ENCODE peak calls at places on chromosome 11, in eight cellular contexts. One of them, this sample, is unnamed.

GRCh38 chr11:35525501-35526175 is at the start of gene PAMR1:
- DNase-seq in thyroid gland: peak
- DNase-seq in NCI-H1930: no peak
- DNase-seq in 8988T: no peak
- DNase-seq in CD4-positive, alpha-beta T cell: no peak
- DNase-seq in KBM-7: no peak
- DNase-seq in K562: no peak
- DNase-seq in mesendoderm: peak
- DNase-seq in this sample: no peak

GRCh38 chr11:12547953-12548650 is 126.1 kb upstream of the TEAD1 start:
- DNase-seq in thyroid gland: no peak
- DNase-seq in NCI-H1930: no peak
- DNase-seq in 8988T: no peak
- DNase-seq in CD4-positive, alpha-beta T cell: no peak
- DNase-seq in KBM-7: no peak
- DNase-seq in K562: no peak
- DNase-seq in mesendoderm: peak
- DNase-seq in this sample: no peak

GRCh38 chr11:18254781-18255361 is 6.4 kb upstream of the SAA2 start:
- DNase-seq in thyroid gland: no peak
- DNase-seq in NCI-H1930: no peak
- DNase-seq in 8988T: no peak
- DNase-seq in CD4-positive, alpha-beta T cell: no peak
- DNase-seq in KBM-7: no peak
- DNase-seq in K562: no peak
- DNase-seq in mesendoderm: no peak
- DNase-seq in this sample: no peak

GRCh38 chr11:47412152-47412746 is 3.9 kb downstream of the SLC39A13 start:
- DNase-seq in thyroid gland: peak
- DNase-seq in NCI-H1930: peak
- DNase-seq in 8988T: peak
- DNase-seq in CD4-positive, alpha-beta T cell: peak
- DNase-seq in KBM-7: peak
- DNase-seq in K562: peak
- DNase-seq in mesendoderm: peak
- DNase-seq in this sample: peak

GRCh38 chr11:126704144-126704543 is 296.4 kb downstream of the KIRREL3 start:
- DNase-seq in thyroid gland: no peak
- DNase-seq in NCI-H1930: no peak
- DNase-seq in 8988T: no peak
- DNase-seq in CD4-positive, alpha-beta T cell: no peak
- DNase-seq in KBM-7: no peak
- DNase-seq in K562: no peak
- DNase-seq in mesendoderm: no peak
- DNase-seq in this sample: no peak

GRCh38 chr11:21364866-21365624 is 695.7 kb downstream of the NELL1 start:
- DNase-seq in thyroid gland: no peak
- DNase-seq in NCI-H1930: no peak
- DNase-seq in 8988T: no peak
- DNase-seq in CD4-positive, alpha-beta T cell: no peak
- DNase-seq in KBM-7: no peak
- DNase-seq in K562: no peak
- DNase-seq in mesendoderm: no peak
- DNase-seq in this sample: no peak

GRCh38 chr11:126310229-126310991 is 6.5 kb downstream of the DCPS start:
- DNase-seq in thyroid gland: peak
- DNase-seq in NCI-H1930: peak
- DNase-seq in 8988T: peak
- DNase-seq in CD4-positive, alpha-beta T cell: peak
- DNase-seq in KBM-7: peak
- DNase-seq in K562: peak
- DNase-seq in mesendoderm: peak
- DNase-seq in this sample: peak

GRCh38 chr11:5369793-5370192 is 13.8 kb upstream of the OR51M1 start:
- DNase-seq in thyroid gland: no peak
- DNase-seq in NCI-H1930: no peak
- DNase-seq in 8988T: no peak
- DNase-seq in CD4-positive, alpha-beta T cell: no peak
- DNase-seq in KBM-7: no peak
- DNase-seq in K562: no peak
- DNase-seq in mesendoderm: peak
- DNase-seq in this sample: no peak

GRCh38 chr11:44949160-44950035 is 1.3 kb downstream of the TP53I11 start:
- DNase-seq in thyroid gland: peak
- DNase-seq in NCI-H1930: no peak
- DNase-seq in 8988T: peak
- DNase-seq in CD4-positive, alpha-beta T cell: no peak
- DNase-seq in KBM-7: peak
- DNase-seq in K562: peak
- DNase-seq in mesendoderm: peak
- DNase-seq in this sample: peak

GRCh38 chr11:26474401-26474800 is 97.7 kb downstream of the MUC15 start:
- DNase-seq in thyroid gland: no peak
- DNase-seq in NCI-H1930: no peak
- DNase-seq in 8988T: no peak
- DNase-seq in CD4-positive, alpha-beta T cell: no peak
- DNase-seq in KBM-7: no peak
- DNase-seq in K562: no peak
- DNase-seq in mesendoderm: no peak
- DNase-seq in this sample: no peak

GRCh38 chr11:74185695-74186094 is 14.6 kb downstream of the PPME1 start:
- DNase-seq in thyroid gland: no peak
- DNase-seq in NCI-H1930: no peak
- DNase-seq in 8988T: no peak
- DNase-seq in CD4-positive, alpha-beta T cell: no peak
- DNase-seq in KBM-7: no peak
- DNase-seq in K562: no peak
- DNase-seq in mesendoderm: no peak
- DNase-seq in this sample: no peak

GRCh38 chr11:35930466-35930865 is 13.4 kb upstream of the LDLRAD3 start:
- DNase-seq in thyroid gland: no peak
- DNase-seq in NCI-H1930: no peak
- DNase-seq in 8988T: no peak
- DNase-seq in CD4-positive, alpha-beta T cell: no peak
- DNase-seq in KBM-7: no peak
- DNase-seq in K562: no peak
- DNase-seq in mesendoderm: no peak
- DNase-seq in this sample: no peak

GRCh38 chr11:113789675-113790320 is 10.2 kb downstream of the CLDN25 start:
- DNase-seq in thyroid gland: no peak
- DNase-seq in NCI-H1930: no peak
- DNase-seq in 8988T: no peak
- DNase-seq in CD4-positive, alpha-beta T cell: no peak
- DNase-seq in KBM-7: no peak
- DNase-seq in K562: no peak
- DNase-seq in mesendoderm: peak
- DNase-seq in this sample: no peak

GRCh38 chr11:9276571-9276970 is 11.4 kb upstream of the DENND5A start:
- DNase-seq in thyroid gland: no peak
- DNase-seq in NCI-H1930: no peak
- DNase-seq in 8988T: peak
- DNase-seq in CD4-positive, alpha-beta T cell: no peak
- DNase-seq in KBM-7: no peak
- DNase-seq in K562: no peak
- DNase-seq in mesendoderm: no peak
- DNase-seq in this sample: no peak

GRCh38 chr11:126370016-126370415 is 14.5 kb downstream of the ST3GAL4 start:
- DNase-seq in thyroid gland: no peak
- DNase-seq in NCI-H1930: no peak
- DNase-seq in 8988T: no peak
- DNase-seq in CD4-positive, alpha-beta T cell: no peak
- DNase-seq in KBM-7: no peak
- DNase-seq in K562: no peak
- DNase-seq in mesendoderm: no peak
- DNase-seq in this sample: no peak

GRCh38 chr11:36273110-36273509 is 16.1 kb downstream of the COMMD9 start:
- DNase-seq in thyroid gland: no peak
- DNase-seq in NCI-H1930: no peak
- DNase-seq in 8988T: no peak
- DNase-seq in CD4-positive, alpha-beta T cell: no peak
- DNase-seq in KBM-7: no peak
- DNase-seq in K562: no peak
- DNase-seq in mesendoderm: peak
- DNase-seq in this sample: no peak

GRCh38 chr11:22875869-22876473 is 15.7 kb upstream of the CCDC179 start:
- DNase-seq in thyroid gland: peak
- DNase-seq in NCI-H1930: peak
- DNase-seq in 8988T: peak
- DNase-seq in CD4-positive, alpha-beta T cell: peak
- DNase-seq in KBM-7: peak
- DNase-seq in K562: peak
- DNase-seq in mesendoderm: peak
- DNase-seq in this sample: peak

GRCh38 chr11:118691926-118692830 is 12.7 kb upstream of the TREH start:
- DNase-seq in thyroid gland: no peak
- DNase-seq in NCI-H1930: no peak
- DNase-seq in 8988T: no peak
- DNase-seq in CD4-positive, alpha-beta T cell: peak
- DNase-seq in KBM-7: no peak
- DNase-seq in K562: no peak
- DNase-seq in mesendoderm: peak
- DNase-seq in this sample: peak

GRCh38 chr11:64237484-64237951 is 3.1 kb downstream of the VEGFB start:
- DNase-seq in thyroid gland: no peak
- DNase-seq in NCI-H1930: no peak
- DNase-seq in 8988T: no peak
- DNase-seq in CD4-positive, alpha-beta T cell: no peak
- DNase-seq in KBM-7: no peak
- DNase-seq in K562: no peak
- DNase-seq in mesendoderm: no peak
- DNase-seq in this sample: no peak

GRCh38 chr11:118215262-118215661 is 9.5 kb downstream of the JAML start:
- DNase-seq in thyroid gland: no peak
- DNase-seq in NCI-H1930: no peak
- DNase-seq in 8988T: no peak
- DNase-seq in CD4-positive, alpha-beta T cell: no peak
- DNase-seq in KBM-7: no peak
- DNase-seq in K562: no peak
- DNase-seq in mesendoderm: no peak
- DNase-seq in this sample: peak

GRCh38 chr11:62124186-62125113 is 639 bp downstream of the INCENP start:
- DNase-seq in thyroid gland: peak
- DNase-seq in NCI-H1930: no peak
- DNase-seq in 8988T: no peak
- DNase-seq in CD4-positive, alpha-beta T cell: no peak
- DNase-seq in KBM-7: peak
- DNase-seq in K562: peak
- DNase-seq in mesendoderm: peak
- DNase-seq in this sample: no peak

GRCh38 chr11:79007811-79008294 is 433.0 kb downstream of the TENM4 start:
- DNase-seq in thyroid gland: peak
- DNase-seq in NCI-H1930: no peak
- DNase-seq in 8988T: no peak
- DNase-seq in CD4-positive, alpha-beta T cell: no peak
- DNase-seq in KBM-7: no peak
- DNase-seq in K562: no peak
- DNase-seq in mesendoderm: no peak
- DNase-seq in this sample: no peak

GRCh38 chr11:43315966-43316365 is 4.2 kb downstream of the API5 start:
- DNase-seq in thyroid gland: no peak
- DNase-seq in NCI-H1930: no peak
- DNase-seq in 8988T: no peak
- DNase-seq in CD4-positive, alpha-beta T cell: no peak
- DNase-seq in KBM-7: no peak
- DNase-seq in K562: no peak
- DNase-seq in mesendoderm: no peak
- DNase-seq in this sample: no peak

GRCh38 chr11:63847363-63847762 is 8.5 kb downstream of the MARK2 start:
- DNase-seq in thyroid gland: peak
- DNase-seq in NCI-H1930: no peak
- DNase-seq in 8988T: no peak
- DNase-seq in CD4-positive, alpha-beta T cell: no peak
- DNase-seq in KBM-7: no peak
- DNase-seq in K562: no peak
- DNase-seq in mesendoderm: peak
- DNase-seq in this sample: no peak

This sample was measured in CD8-positive, alpha-beta memory T cell.